ENCODE peak calls at places on chromosomes 7 and 10, in seven cellular contexts. One of them, this sample, is unnamed.

GRCh38 chr10:94409016-94409657 is 6.8 kb downstream of the TBC1D12 start:
- DNase-seq in HCT116: no peak
- DNase-seq in stimulated activated CD4-positive, alpha-beta T cell treated with anti-CD3 and anti-CD28 coated beads, Interleukin-4, amount 100 ng/mL, for 24 hours: no peak
- DNase-seq in caudate nucleus: no peak
- DNase-seq in EH: no peak
- DNase-seq in iris pigment epithelial cell: no peak
- DNase-seq in fibroblast of gingiva: no peak
- DNase-seq in this sample: no peak

GRCh38 chr7:54811016-54811924 is 52.3 kb upstream of the SEC61G start:
- DNase-seq in HCT116: no peak
- DNase-seq in stimulated activated CD4-positive, alpha-beta T cell treated with anti-CD3 and anti-CD28 coated beads, Interleukin-4, amount 100 ng/mL, for 24 hours: no peak
- DNase-seq in caudate nucleus: no peak
- DNase-seq in EH: peak
- DNase-seq in iris pigment epithelial cell: peak
- DNase-seq in fibroblast of gingiva: peak
- DNase-seq in this sample: no peak

GRCh38 chr7:76998263-76998666 is 33.9 kb downstream of the SPDYE17 start:
- DNase-seq in HCT116: no peak
- DNase-seq in stimulated activated CD4-positive, alpha-beta T cell treated with anti-CD3 and anti-CD28 coated beads, Interleukin-4, amount 100 ng/mL, for 24 hours: no peak
- DNase-seq in caudate nucleus: no peak
- DNase-seq in EH: no peak
- DNase-seq in iris pigment epithelial cell: peak
- DNase-seq in fibroblast of gingiva: no peak
- DNase-seq in this sample: no peak

GRCh38 chr10:103256613-103257012 is 10.9 kb downstream of the RPEL1 start:
- DNase-seq in HCT116: no peak
- DNase-seq in stimulated activated CD4-positive, alpha-beta T cell treated with anti-CD3 and anti-CD28 coated beads, Interleukin-4, amount 100 ng/mL, for 24 hours: no peak
- DNase-seq in caudate nucleus: no peak
- DNase-seq in EH: no peak
- DNase-seq in iris pigment epithelial cell: no peak
- DNase-seq in fibroblast of gingiva: no peak
- DNase-seq in this sample: no peak

GRCh38 chr10:60532691-60533468 is 143.2 kb upstream of the ANK3 start:
- DNase-seq in HCT116: no peak
- DNase-seq in stimulated activated CD4-positive, alpha-beta T cell treated with anti-CD3 and anti-CD28 coated beads, Interleukin-4, amount 100 ng/mL, for 24 hours: no peak
- DNase-seq in caudate nucleus: no peak
- DNase-seq in EH: no peak
- DNase-seq in iris pigment epithelial cell: no peak
- DNase-seq in fibroblast of gingiva: no peak
- DNase-seq in this sample: no peak

GRCh38 chr7:98202367-98203195 is 8.7 kb upstream of the BHLHA15 start:
- DNase-seq in HCT116: no peak
- DNase-seq in stimulated activated CD4-positive, alpha-beta T cell treated with anti-CD3 and anti-CD28 coated beads, Interleukin-4, amount 100 ng/mL, for 24 hours: peak
- DNase-seq in caudate nucleus: no peak
- DNase-seq in EH: no peak
- DNase-seq in iris pigment epithelial cell: no peak
- DNase-seq in fibroblast of gingiva: no peak
- DNase-seq in this sample: peak

GRCh38 chr10:27285093-27285492 is 44.5 kb upstream of the ACBD5 start:
- DNase-seq in HCT116: peak
- DNase-seq in stimulated activated CD4-positive, alpha-beta T cell treated with anti-CD3 and anti-CD28 coated beads, Interleukin-4, amount 100 ng/mL, for 24 hours: peak
- DNase-seq in caudate nucleus: no peak
- DNase-seq in EH: peak
- DNase-seq in iris pigment epithelial cell: peak
- DNase-seq in fibroblast of gingiva: no peak
- DNase-seq in this sample: no peak

GRCh38 chr10:4051408-4052151 is 266.6 kb upstream of the KLF6 start:
- DNase-seq in HCT116: no peak
- DNase-seq in stimulated activated CD4-positive, alpha-beta T cell treated with anti-CD3 and anti-CD28 coated beads, Interleukin-4, amount 100 ng/mL, for 24 hours: no peak
- DNase-seq in caudate nucleus: no peak
- DNase-seq in EH: peak
- DNase-seq in iris pigment epithelial cell: no peak
- DNase-seq in fibroblast of gingiva: no peak
- DNase-seq in this sample: no peak

GRCh38 chr10:93917814-93918213 is 24.0 kb downstream of the SLC35G1 start:
- DNase-seq in HCT116: no peak
- DNase-seq in stimulated activated CD4-positive, alpha-beta T cell treated with anti-CD3 and anti-CD28 coated beads, Interleukin-4, amount 100 ng/mL, for 24 hours: no peak
- DNase-seq in caudate nucleus: no peak
- DNase-seq in EH: no peak
- DNase-seq in iris pigment epithelial cell: no peak
- DNase-seq in fibroblast of gingiva: no peak
- DNase-seq in this sample: no peak

GRCh38 chr7:75572814-75573213 is 80.7 kb downstream of the SPDYE5 start:
- DNase-seq in HCT116: no peak
- DNase-seq in stimulated activated CD4-positive, alpha-beta T cell treated with anti-CD3 and anti-CD28 coated beads, Interleukin-4, amount 100 ng/mL, for 24 hours: no peak
- DNase-seq in caudate nucleus: no peak
- DNase-seq in EH: no peak
- DNase-seq in iris pigment epithelial cell: no peak
- DNase-seq in fibroblast of gingiva: no peak
- DNase-seq in this sample: no peak

GRCh38 chr7:45401155-45401554 is 173.0 kb upstream of the ADCY1 start:
- DNase-seq in HCT116: no peak
- DNase-seq in stimulated activated CD4-positive, alpha-beta T cell treated with anti-CD3 and anti-CD28 coated beads, Interleukin-4, amount 100 ng/mL, for 24 hours: no peak
- DNase-seq in caudate nucleus: no peak
- DNase-seq in EH: no peak
- DNase-seq in iris pigment epithelial cell: no peak
- DNase-seq in fibroblast of gingiva: no peak
- DNase-seq in this sample: no peak

GRCh38 chr7:27154901-27155815 is 1.3 kb downstream of the HOXA7 start:
- DNase-seq in HCT116: no peak
- DNase-seq in stimulated activated CD4-positive, alpha-beta T cell treated with anti-CD3 and anti-CD28 coated beads, Interleukin-4, amount 100 ng/mL, for 24 hours: peak
- DNase-seq in caudate nucleus: no peak
- DNase-seq in EH: no peak
- DNase-seq in iris pigment epithelial cell: no peak
- DNase-seq in fibroblast of gingiva: no peak
- DNase-seq in this sample: no peak

GRCh38 chr10:116014859-116015258 is 258.1 kb downstream of the GFRA1 start:
- DNase-seq in HCT116: no peak
- DNase-seq in stimulated activated CD4-positive, alpha-beta T cell treated with anti-CD3 and anti-CD28 coated beads, Interleukin-4, amount 100 ng/mL, for 24 hours: no peak
- DNase-seq in caudate nucleus: no peak
- DNase-seq in EH: no peak
- DNase-seq in iris pigment epithelial cell: peak
- DNase-seq in fibroblast of gingiva: no peak
- DNase-seq in this sample: no peak

GRCh38 chr7:104005197-104005596 is 15.7 kb upstream of the RELN start:
- DNase-seq in HCT116: no peak
- DNase-seq in stimulated activated CD4-positive, alpha-beta T cell treated with anti-CD3 and anti-CD28 coated beads, Interleukin-4, amount 100 ng/mL, for 24 hours: no peak
- DNase-seq in caudate nucleus: no peak
- DNase-seq in EH: peak
- DNase-seq in iris pigment epithelial cell: peak
- DNase-seq in fibroblast of gingiva: no peak
- DNase-seq in this sample: no peak

GRCh38 chr10:111600772-111601171 is 523.9 kb downstream of the ADRA2A start:
- DNase-seq in HCT116: no peak
- DNase-seq in stimulated activated CD4-positive, alpha-beta T cell treated with anti-CD3 and anti-CD28 coated beads, Interleukin-4, amount 100 ng/mL, for 24 hours: no peak
- DNase-seq in caudate nucleus: peak
- DNase-seq in EH: no peak
- DNase-seq in iris pigment epithelial cell: no peak
- DNase-seq in fibroblast of gingiva: no peak
- DNase-seq in this sample: no peak

GRCh38 chr10:20114179-20114578 is 297.9 kb downstream of the PLXDC2 start:
- DNase-seq in HCT116: no peak
- DNase-seq in stimulated activated CD4-positive, alpha-beta T cell treated with anti-CD3 and anti-CD28 coated beads, Interleukin-4, amount 100 ng/mL, for 24 hours: no peak
- DNase-seq in caudate nucleus: no peak
- DNase-seq in EH: no peak
- DNase-seq in iris pigment epithelial cell: no peak
- DNase-seq in fibroblast of gingiva: no peak
- DNase-seq in this sample: no peak

GRCh38 chr10:97896756-97897155 is 47.1 kb downstream of the GOLGA7B start:
- DNase-seq in HCT116: no peak
- DNase-seq in stimulated activated CD4-positive, alpha-beta T cell treated with anti-CD3 and anti-CD28 coated beads, Interleukin-4, amount 100 ng/mL, for 24 hours: no peak
- DNase-seq in caudate nucleus: no peak
- DNase-seq in EH: no peak
- DNase-seq in iris pigment epithelial cell: no peak
- DNase-seq in fibroblast of gingiva: no peak
- DNase-seq in this sample: no peak